ENCODE peak calls at places on chromosomes 5 and 9, in five cellular contexts. R is colonic mucosa, M is brain microvascular endothelial cell, F is lower lobe of right lung, L is prostate gland. E is an unnamed sample. For H3K36me3, the result is how much of the 10 kb centered on the place peaks cover.

GRCh38 chr5:71905804-71906711 is 187.0 kb downstream of the CARTPT start:
- DNase-seq in R (no peak), M (no peak), F (no peak), L (peak), E (no peak)

GRCh38 chr5:78287833-78288232 is 6.7 kb downstream of the AP3B1 start:
- DNase-seq in R (no peak), M (peak), F (no peak), L (no peak), E (no peak)

GRCh38 chr9:18786936-18787658 is 245.9 kb downstream of the SAXO1 start:
- DNase-seq in R (no peak), M (peak), F (no peak), L (no peak), E (no peak)

GRCh38 chr9:99916650-99917049 is 10.2 kb downstream of the STX17 start:
- DNase-seq in R (no peak), M (no peak), F (no peak), L (no peak), E (no peak)

GRCh38 chr9:115524467-115525059 is 406.6 kb upstream of the TNC start:
- DNase-seq in R (peak), M (peak), F (no peak), L (peak), E (no peak)

GRCh38 chr9:133342083-133342406 is 5.9 kb downstream of the MED22 start:
- DNase-seq in R (no peak), M (no peak), F (no peak), L (no peak), E (no peak)

GRCh38 chr5:8686707-8687106 is 817.8 kb downstream of the MTRR start:
- DNase-seq in R (no peak), M (peak), F (no peak), L (no peak), E (no peak)

GRCh38 chr9:121393318-121393717 is 23.3 kb upstream of the STOM start:
- DNase-seq in R (no peak), M (no peak), F (no peak), L (no peak), E (no peak)

GRCh38 chr5:142073617-142074405 is 34.8 kb upstream of the NDFIP1 start:
- DNase-seq in R (no peak), M (no peak), F (no peak), L (no peak), E (no peak)

GRCh38 chr9:131180454-131180853 is 55.1 kb downstream of the NUP214 start:
- DNase-seq in R (no peak), M (peak), F (no peak), L (no peak), E (no peak)

GRCh38 chr5:10913846-10914245 is 152.8 kb upstream of the DAP start:
- DNase-seq in R (no peak), M (peak), F (no peak), L (no peak), E (no peak)

GRCh38 chr5:80216096-80216495 is 39.8 kb downstream of the SERINC5 start:
- DNase-seq in R (no peak), M (no peak), F (no peak), L (no peak), E (no peak)

GRCh38 chr9:136339173-136339957 is 12.0 kb downstream of the GPSM1 start:
- DNase-seq in R (peak), M (no peak), F (peak), L (peak), E (no peak)

GRCh38 chr9:130462685-130463084 is 17.9 kb downstream of the ASS1 start:
- DNase-seq in R (no peak), M (no peak), F (no peak), L (no peak), E (no peak)

GRCh38 chr9:76996700-76997099 is 22.8 kb upstream of the FOXB2 start:
- DNase-seq in R (no peak), M (peak), F (no peak), L (no peak), E (peak)

GRCh38 chr5:102753889-102754498 is 1.1 kb upstream of the PAM start:
- DNase-seq in R (peak), M (no peak), F (no peak), L (no peak), E (no peak)

GRCh38 chr9:119961774-119962408 is 592.7 kb upstream of the BRINP1 start:
- DNase-seq in R (peak), M (peak), F (peak), L (no peak), E (no peak)

GRCh38 chr9:27151693-27152397 is 42.8 kb downstream of the TEK start:
- DNase-seq in R (no peak), M (peak), F (no peak), L (peak), E (no peak)

GRCh38 chr5:141121563-141121962 is at the start of gene PCDHB4:
- DNase-seq in R (no peak), M (no peak), F (no peak), L (no peak), E (no peak)

GRCh38 chr5:126508251-126508961 is 85.2 kb downstream of the GRAMD2B start:
- DNase-seq in R (no peak), M (no peak), F (no peak), L (no peak), E (no peak)

GRCh38 chr9:124632077-124632621 is 125.0 kb upstream of the NR5A1 start:
- DNase-seq in R (no peak), M (no peak), F (no peak), L (no peak), E (no peak)

GRCh38 chr5:5182508-5183191 is 42.5 kb downstream of the ADAMTS16 start:
- DNase-seq in R (no peak), M (no peak), F (no peak), L (no peak), E (no peak)

GRCh38 chr9:20620658-20621552 is 1.4 kb downstream of the MLLT3 start:
- DNase-seq in R (peak), M (peak), F (peak), L (peak), E (peak)

GRCh38 chr5:122908108-122908507 is 62.7 kb downstream of the SNX24 start:
- DNase-seq in R (no peak), M (no peak), F (no peak), L (no peak), E (no peak)

GRCh38 chr5:81995407-81995806 is 23.6 kb downstream of the ATG10 start:
- DNase-seq in R (no peak), M (no peak), F (no peak), L (no peak), E (no peak)

GRCh38 chr5:174342696-174343095 is 297.2 kb downstream of the NSG2 start:
- DNase-seq in R (no peak), M (no peak), F (no peak), L (no peak), E (no peak)

GRCh38 chr9:124149992-124150391 is 107.8 kb upstream of the NEK6 start:
- DNase-seq in R (no peak), M (no peak), F (no peak), L (no peak), E (no peak)

GRCh38 chr5:122942164-122942914 is 94.2 kb downstream of the PPIC start:
- DNase-seq in R (no peak), M (peak), F (no peak), L (no peak), E (no peak)

GRCh38 chr5:157263586-157264090 is 2.3 kb upstream of the CYFIP2 start:
- DNase-seq in R (no peak), M (no peak), F (no peak), L (no peak), E (no peak)

GRCh38 chr5:132313961-132314432 is 19.8 kb downstream of the SLC22A4 start:
- DNase-seq in R (no peak), M (no peak), F (no peak), L (no peak), E (no peak)

GRCh38 chr5:128844354-128844923 is 120.8 kb upstream of the SLC27A6 start:
- DNase-seq in R (no peak), M (no peak), F (no peak), L (no peak), E (no peak)

GRCh38 chr9:80871596-80871995 is 817.8 kb downstream of the TLE1 start:
- DNase-seq in R (no peak), M (no peak), F (no peak), L (no peak), E (no peak)

GRCh38 chr9:1231998-1232919 is 182.1 kb downstream of the DMRT2 start:
- DNase-seq in R (peak), M (peak), F (peak), L (peak), E (peak)

GRCh38 chr5:125634242-125634835 is 788.9 kb upstream of the GRAMD2B start:
- DNase-seq in R (no peak), M (no peak), F (no peak), L (no peak), E (no peak)

GRCh38 chr5:91794856-91795548 is 411.9 kb upstream of the ARRDC3 start:
- DNase-seq in R (no peak), M (peak), F (no peak), L (no peak), E (no peak)

GRCh38 chr5:140114341-140115185 is 654 bp downstream of the PURA start:
- DNase-seq in R (peak), M (peak), F (peak), L (peak), E (peak)

GRCh38 chr5:140117523-140117922 is 3.6 kb downstream of the PURA start:
- DNase-seq in R (no peak), M (no peak), F (no peak), L (no peak), E (no peak)

GRCh38 chr5:140116716-140117115 is 2.8 kb downstream of the PURA start:
- DNase-seq in R (no peak), M (no peak), F (no peak), L (no peak), E (no peak)

GRCh38 chr5:140115186-140115500 is 1.2 kb downstream of the PURA start:
- DNase-seq in R (no peak), M (no peak), F (no peak), L (no peak), E (no peak)

DNA sequence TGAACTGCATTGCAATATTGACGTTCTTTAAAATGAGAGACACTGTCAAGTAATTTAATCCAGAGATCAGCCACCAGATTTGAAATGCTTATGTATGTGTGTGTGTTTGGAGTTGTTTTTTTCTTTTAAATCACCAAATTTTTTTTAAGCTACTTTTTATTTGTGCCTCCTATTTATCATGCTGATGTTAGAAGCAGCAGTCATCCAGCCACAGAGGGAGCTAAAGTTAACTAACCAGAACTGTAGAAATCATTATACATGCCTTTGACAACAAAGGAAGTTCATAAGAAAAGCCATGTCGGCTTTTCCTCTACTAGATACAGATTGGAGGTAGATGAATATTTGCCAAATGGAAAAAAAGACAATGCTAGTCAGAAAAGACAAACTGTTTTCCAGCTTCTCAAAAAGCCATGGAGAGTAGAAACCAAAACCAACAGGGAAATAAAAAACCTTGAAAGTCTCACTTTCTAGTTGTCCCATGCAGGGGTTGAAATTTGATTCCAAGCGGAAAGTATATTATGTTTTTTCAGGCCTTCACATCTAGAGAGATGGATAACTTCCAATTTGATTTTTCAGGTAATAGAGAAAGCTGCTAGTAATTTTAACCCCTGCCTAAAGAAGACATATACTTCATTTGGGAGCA is 4.5 kb downstream of the PURA start:
- DNase-seq in R (no peak), M (no peak), F (no peak), L (no peak), E (no peak)
- TF ChIP-seq CTCF in R (no peak), M (no peak), F (no peak), L (no peak), E (no peak)

GRCh38 chr9:89457376-89457855 is 40.5 kb downstream of the SEMA4D start:
- DNase-seq in R (no peak), M (no peak), F (no peak), L (no peak), E (no peak)

GRCh38 chr9:89455356-89455824 is 42.5 kb downstream of the SEMA4D start:
- DNase-seq in R (no peak), M (no peak), F (no peak), L (no peak), E (no peak)

GRCh38 chr9:89460551-89460950 is 37.4 kb downstream of the SEMA4D start:
- DNase-seq in R (no peak), M (no peak), F (no peak), L (no peak), E (no peak)

GRCh38 chr9:89461302-89461701 is 36.6 kb downstream of the SEMA4D start:
- DNase-seq in R (no peak), M (peak), F (no peak), L (no peak), E (no peak)

GRCh38 chr9:89458768-89459496 is 39.0 kb downstream of the SEMA4D start:
- DNase-seq in R (no peak), M (no peak), F (no peak), L (no peak), E (no peak)
- H3K36me3 ChIP-seq in R (under half), M (under half), F (under half), L (under half), E (under half)

GRCh38 chr5:66680804-66681203 is 84.6 kb downstream of the MAST4 start:
- DNase-seq in R (no peak), M (no peak), F (no peak), L (no peak), E (no peak)
- TF ChIP-seq CTCF in R (no peak), M (peak), F (peak), L (no peak), E (no peak)

DNA sequence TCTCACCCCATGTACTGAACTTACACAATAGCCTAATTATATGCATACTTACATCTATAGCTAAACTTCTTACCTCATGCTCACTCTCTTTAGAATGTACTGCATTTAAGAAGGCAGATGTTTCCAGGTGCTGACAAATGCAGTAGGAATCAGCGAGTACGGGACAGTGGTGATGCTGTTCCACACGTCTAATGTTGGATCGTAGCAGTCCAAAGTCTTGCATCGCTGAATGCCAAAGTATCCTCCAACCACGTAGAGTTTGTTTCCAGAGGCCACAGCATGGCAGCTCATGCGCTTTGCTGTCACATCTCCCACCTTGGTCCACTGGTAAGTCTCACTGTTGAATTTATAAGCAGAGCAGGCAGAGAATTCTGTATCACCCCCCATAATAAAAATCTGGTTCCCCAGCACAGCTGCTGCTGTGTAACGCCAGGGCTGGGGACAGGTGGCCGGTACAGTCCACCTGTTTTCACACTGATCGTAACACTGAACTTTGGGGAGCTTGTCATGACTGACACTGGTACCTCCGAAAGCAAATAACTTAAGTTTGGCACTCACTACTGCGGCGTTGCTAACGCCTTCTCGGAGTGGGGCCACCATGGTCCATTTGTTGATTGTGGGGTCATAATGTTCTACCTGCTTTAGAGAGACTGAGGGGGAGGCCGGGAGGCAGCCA is 5.8 kb downstream of the ENC1 start:
- DNase-seq in R (no peak), M (no peak), F (no peak), L (no peak), E (no peak)
- H3K36me3 ChIP-seq in R (under half), M (half or more), F (under half), L (under half), E (under half)

GRCh38 chr9:114286146-114286679 is 36.7 kb upstream of the ORM1 start:
- DNase-seq in R (no peak), M (no peak), F (peak), L (no peak), E (peak)

GRCh38 chr9:114284316-114285060 is 38.4 kb upstream of the ORM1 start:
- DNase-seq in R (no peak), M (no peak), F (peak), L (no peak), E (peak)

GRCh38 chr9:114287001-114287762 is 35.7 kb upstream of the ORM1 start:
- DNase-seq in R (no peak), M (no peak), F (peak), L (no peak), E (peak)

GRCh38 chr9:114283551-114284111 is 39.3 kb upstream of the ORM1 start:
- DNase-seq in R (no peak), M (no peak), F (peak), L (no peak), E (peak)

GRCh38 chr9:114285166-114285867 is 37.6 kb upstream of the ORM1 start:
- DNase-seq in R (no peak), M (peak), F (peak), L (no peak), E (peak)
- TF ChIP-seq CTCF in R (no peak), M (peak), F (no peak), L (no peak), E (no peak)

GRCh38 chr9:93488239-93488638 is 34.9 kb upstream of the FAM120AOS start:
- DNase-seq in R (no peak), M (no peak), F (no peak), L (no peak), E (no peak)
- H3K36me3 ChIP-seq in R (under half), M (under half), F (under half), L (under half), E (under half)

DNA sequence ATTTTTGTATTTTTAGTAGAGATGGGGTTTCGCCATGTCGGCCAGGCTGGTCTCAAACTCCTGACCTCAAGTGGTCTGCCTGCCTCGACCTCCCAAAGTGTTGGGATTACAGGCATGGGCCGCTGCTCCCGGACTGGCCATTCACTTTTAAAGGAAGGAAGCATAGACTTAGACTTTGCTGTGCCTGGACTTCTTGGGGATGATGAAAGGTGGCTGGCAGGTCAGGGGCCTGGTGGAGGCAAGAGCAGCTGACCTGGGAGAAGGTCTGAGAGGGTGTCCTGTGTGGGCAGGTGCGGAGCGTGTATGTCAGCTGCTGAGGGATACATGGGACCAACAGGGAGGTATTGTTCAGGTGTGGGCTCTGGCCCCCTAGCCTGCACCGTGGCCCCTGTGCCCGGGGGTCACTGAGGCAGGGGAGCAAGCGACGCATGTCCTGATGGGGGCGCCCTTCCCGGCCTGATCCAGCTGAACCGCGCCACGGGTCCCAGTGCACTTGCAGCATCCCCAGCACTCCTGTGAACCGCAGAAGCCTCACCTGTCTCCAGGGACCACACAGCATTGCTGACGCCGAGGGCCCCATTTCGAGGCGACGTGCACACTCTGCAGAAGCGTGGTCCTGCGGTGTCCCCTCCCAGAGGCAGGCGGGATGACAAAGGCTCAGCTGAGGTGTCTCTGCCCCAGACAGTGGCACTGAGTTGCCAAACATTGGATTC is 23.1 kb downstream of the NDUFS6 start:
- DNase-seq in R (no peak), M (no peak), F (no peak), L (no peak), E (peak)
- TF ChIP-seq CTCF in R (no peak), M (no peak), F (no peak), L (no peak), E (no peak)

DNA sequence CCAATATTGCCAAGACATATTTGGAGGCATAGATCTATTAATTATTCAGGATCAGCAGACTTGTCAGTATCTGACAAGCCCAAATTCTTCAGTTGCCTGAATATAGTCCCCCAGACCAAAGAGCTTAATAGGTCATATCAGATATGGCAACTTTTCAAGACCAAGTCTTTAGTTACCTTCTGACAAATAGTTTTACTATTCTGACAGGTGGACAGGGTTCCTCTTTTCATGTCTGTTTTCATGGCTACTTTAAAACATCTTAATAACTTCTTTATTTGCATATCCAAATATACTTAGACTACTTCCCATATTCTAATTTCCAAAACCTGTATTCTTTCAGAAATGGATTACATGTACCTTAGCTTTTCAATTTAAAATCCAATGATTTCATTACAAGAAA is 65.4 kb downstream of the AUH start:
- DNase-seq in R (no peak), M (no peak), F (no peak), L (no peak), E (no peak)
- H3K36me3 ChIP-seq in R (under half), M (under half), F (under half), L (under half), E (under half)

DNA sequence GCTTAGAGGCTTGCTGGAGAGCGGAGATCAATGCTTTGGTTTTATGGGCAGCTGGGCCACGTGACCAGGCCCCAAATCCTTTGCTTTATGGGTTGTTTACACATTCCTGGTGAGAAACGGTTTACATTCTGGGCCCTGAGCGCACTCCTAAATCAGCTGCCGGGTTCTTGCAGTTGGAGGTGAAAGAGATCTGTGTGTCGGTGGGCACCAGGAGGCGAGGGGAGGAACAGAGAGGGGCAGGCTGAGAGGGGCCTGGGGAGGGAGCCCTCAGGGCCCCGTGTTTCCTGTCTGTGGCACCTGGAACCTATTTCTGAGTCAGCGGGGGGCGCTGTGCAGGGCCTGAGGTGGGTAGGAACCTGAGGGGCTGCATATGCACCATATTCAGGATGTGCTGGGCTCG is 63.5 kb upstream of the HAND1 start:
- DNase-seq in R (no peak), M (no peak), F (no peak), L (no peak), E (no peak)
- TF ChIP-seq CTCF in R (no peak), M (peak), F (peak), L (no peak), E (no peak)

GRCh38 chr5:177524539-177524900 is 7.8 kb upstream of the DDX41 start:
- DNase-seq in R (no peak), M (no peak), F (no peak), L (no peak), E (peak)
- H3K36me3 ChIP-seq in R (under half), M (half or more), F (half or more), L (under half), E (half or more)

E was measured in sigmoid colon.